ENCODE peak calls at places on chromosomes 6 and 20, in seven cellular contexts. N, Z, B, D, C, H and A are unnamed samples.

GRCh38 chr6:45265246-45265645 is 62.9 kb upstream of the RUNX2 start:
- DNase-seq in D (peak; percentile 41), Z (peak; percentile 3), N (no peak), H (no peak), C (no peak), B (no peak), A (no peak)

GRCh38 chr20:51688600-51688999 is 79.6 kb downstream of the ATP9A start:
- DNase-seq in B (no peak), N (no peak), C (no peak), H (no peak), Z (no peak), D (no peak), A (no peak)

GRCh38 chr6:93391982-93392381 is 27.4 kb downstream of the EPHA7 start:
- DNase-seq in D (no peak), H (no peak), Z (no peak), B (no peak), C (no peak), N (no peak), A (no peak)

GRCh38 chr6:112117554-112117953 is 30.2 kb downstream of the FAM229B start:
- DNase-seq in N (no peak), B (peak; percentile 38), Z (peak; percentile 71), H (peak; percentile 69), C (no peak), D (peak; percentile 62), A (no peak)

GRCh38 chr20:14449323-14449722 is 111.9 kb upstream of the FLRT3 start:
- DNase-seq in B (peak; percentile 22), C (no peak), Z (peak; percentile 43), H (no peak), D (peak; percentile 45), N (no peak), A (no peak)

GRCh38 chr20:1267161-1267560 is 1.1 kb downstream of the SNPH start:
- DNase-seq in Z (peak; percentile 20), H (no peak), D (no peak), N (no peak), B (no peak), C (no peak), A (no peak)

GRCh38 chr6:56765494-56765893 is 122.8 kb upstream of the DST start:
- DNase-seq in Z (no peak), D (no peak), B (no peak), N (no peak), H (no peak), C (no peak), A (no peak)

GRCh38 chr6:123838612-123839279 is 35.1 kb downstream of the NKAIN2 start:
- DNase-seq in H (no peak), B (no peak), Z (no peak), N (no peak), C (no peak), D (no peak), A (no peak)

GRCh38 chr20:51125774-51126173 is 102.9 kb upstream of the KCNG1 start:
- DNase-seq in B (no peak), H (no peak), Z (no peak), C (no peak), N (no peak), D (no peak), A (no peak)

GRCh38 chr20:17488916-17489600 is 42.1 kb downstream of the BFSP1 start:
- DNase-seq in H (no peak), B (no peak), Z (no peak), N (no peak), C (no peak), D (no peak), A (no peak)

DNA sequence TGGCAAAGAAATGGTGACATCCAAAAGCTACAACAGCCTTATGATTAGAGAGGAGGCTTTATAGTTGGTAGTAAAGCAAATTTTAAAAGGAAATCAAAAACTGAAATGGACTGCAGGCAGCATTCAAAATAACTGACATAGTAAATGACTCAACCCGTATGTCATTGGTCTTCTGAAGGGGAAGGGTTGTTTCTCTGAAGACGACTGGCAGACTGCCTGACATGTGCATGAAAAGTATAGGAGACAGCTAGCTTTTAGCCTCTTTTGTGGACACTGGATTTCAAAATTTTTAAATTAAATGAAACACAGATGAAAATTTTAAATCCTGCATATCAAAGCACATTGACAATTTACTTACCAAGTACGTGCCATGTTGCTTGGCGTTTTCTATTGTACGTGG is 90.7 kb downstream of the TRMT6 start:
- DNase-seq in C (no peak), Z (peak; percentile 20), H (peak; percentile 15), D (peak; percentile 51), B (no peak), N (no peak), A (no peak)
- H4K20me1 ChIP-seq in C (no peaks in the 10 kb centered on the region), Z (no peaks in the 10 kb centered on the region), H (no peaks in the 10 kb centered on the region), D (no peaks in the 10 kb centered on the region), B (no peaks in the 10 kb centered on the region), N (no peaks in the 10 kb centered on the region), A (no peaks in the 10 kb centered on the region)

DNA sequence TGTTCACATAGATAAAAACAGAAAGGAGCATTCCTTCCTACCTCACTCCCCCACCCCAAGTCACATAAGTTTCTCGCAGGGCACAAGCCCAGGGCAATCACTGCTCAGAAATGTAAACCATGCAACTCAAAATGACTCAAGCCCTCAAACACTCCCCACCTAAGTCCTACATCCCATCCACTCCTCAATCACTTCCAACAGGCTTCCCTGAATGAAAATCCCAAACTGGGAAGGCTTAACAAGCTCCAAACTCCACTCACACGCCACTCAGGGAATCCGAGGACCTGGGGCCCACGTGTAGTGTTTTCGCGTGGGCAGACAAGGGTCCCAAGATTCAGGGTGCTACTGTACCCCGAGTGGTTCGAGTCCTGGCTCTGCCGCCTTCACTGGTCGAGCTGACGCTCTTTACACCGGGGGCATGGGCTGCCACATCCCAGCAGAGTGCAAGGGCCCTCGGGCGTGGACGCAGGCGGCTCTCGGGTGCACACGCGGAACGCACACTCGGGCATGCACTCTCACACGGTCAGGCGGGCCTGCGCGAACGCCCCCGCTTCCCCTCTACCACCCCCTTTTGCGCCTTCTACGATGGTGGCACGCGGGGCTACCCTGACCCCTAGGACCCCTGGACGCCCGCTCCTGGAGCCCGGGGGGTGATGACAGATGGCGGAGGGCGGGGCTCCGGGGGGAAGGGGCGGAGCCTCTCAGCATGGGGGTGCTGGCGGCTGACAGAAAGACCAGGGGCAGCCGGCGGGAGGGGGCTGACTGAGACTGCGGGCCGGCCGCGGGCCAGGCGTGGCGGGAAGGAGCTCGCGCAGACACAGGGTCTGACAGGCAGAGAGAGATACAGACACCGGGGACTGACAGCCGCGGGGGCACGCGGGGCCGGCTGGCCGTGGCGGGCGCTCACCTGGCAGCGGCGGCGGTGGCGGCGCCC is 662 bp downstream of the ZHX3 start:
- DNase-seq in H (peak; percentile 93), B (peak; percentile 72), C (peak; percentile 73), N (no peak), Z (peak; percentile 92), D (peak; percentile 93), A (peak; percentile 84)
- H4K20me1 ChIP-seq in H (peaks cover 5% of the 10 kb centered on the region), B (no peaks in the 10 kb centered on the region), C (no peaks in the 10 kb centered on the region), N (no peaks in the 10 kb centered on the region), Z (no peaks in the 10 kb centered on the region), D (peaks cover 22% of the 10 kb centered on the region), A (peaks cover 4% of the 10 kb centered on the region)

GRCh38 chr20:32828029-32828666 is 8.4 kb downstream of the MAPRE1 start:
- DNase-seq in Z (peak; percentile 57), D (peak; percentile 56), B (peak; percentile 66), H (peak; percentile 37), C (no peak), N (no peak), A (no peak)
- H4K20me1 ChIP-seq in Z (peaks cover 8% of the 10 kb centered on the region), D (peaks cover 82% of the 10 kb centered on the region), B (peaks cover 11% of the 10 kb centered on the region), H (peaks cover 93% of the 10 kb centered on the region), C (peaks cover 20% of the 10 kb centered on the region), N (peaks cover 15% of the 10 kb centered on the region), A (peaks cover 53% of the 10 kb centered on the region)

GRCh38 chr20:62896526-62896925 is 29.8 kb downstream of the DIDO1 start:
- DNase-seq in C (no peak), Z (no peak), D (no peak), N (no peak), H (no peak), B (no peak), A (no peak)

GRCh38 chr20:62897666-62898065 is 28.6 kb downstream of the DIDO1 start:
- DNase-seq in C (no peak), N (no peak), H (no peak), D (no peak), B (no peak), Z (no peak), A (no peak)

GRCh38 chr20:62894261-62894660 is 32.0 kb downstream of the DIDO1 start:
- DNase-seq in Z (no peak), D (no peak), N (no peak), B (no peak), C (no peak), H (no peak), A (no peak)

GRCh38 chr20:62893700-62894099 is 32.1 kb upstream of the TCFL5 start:
- DNase-seq in N (no peak), B (no peak), C (no peak), D (no peak), H (no peak), Z (peak; percentile 18), A (no peak)

GRCh38 chr20:62895539-62895938 is 30.8 kb downstream of the DIDO1 start:
- DNase-seq in H (no peak), N (no peak), C (no peak), B (no peak), Z (no peak), D (no peak), A (no peak)
- H4K20me1 ChIP-seq in H (peaks cover 76% of the 10 kb centered on the region), N (no peaks in the 10 kb centered on the region), C (no peaks in the 10 kb centered on the region), B (no peaks in the 10 kb centered on the region), Z (no peaks in the 10 kb centered on the region), D (peaks cover 11% of the 10 kb centered on the region), A (no peaks in the 10 kb centered on the region)